ENCODE peak calls at places on chromosomes 3 and 15, in seven cellular contexts. Y, K, M, A, I, W and F are unnamed samples.
A peak's percentile ranks its signal among the peaks of the same experiment; 100 is the strongest.

GRCh38 chr3:52453496-52454234 is at the start of gene TNNC1:
- DNase-seq in Y (no peak), K (no peak), M (no peak), A (peak; percentile 35), I (no peak), W (no peak), F (no peak)

GRCh38 chr3:42653560-42654330 is at the start of gene ZBTB47:
- DNase-seq in Y (no peak), K (peak; percentile 72), M (no peak), A (peak; percentile 58), I (no peak), W (no peak), F (no peak)

GRCh38 chr3:53581671-53582070 is 87.3 kb downstream of the CACNA1D start:
- DNase-seq in Y (no peak), K (no peak), M (no peak), A (no peak), I (peak; percentile 60), W (no peak), F (no peak)

GRCh38 chr3:66497288-66497972 is 3.4 kb downstream of the LRIG1 start:
- DNase-seq in Y (no peak), K (no peak), M (no peak), A (no peak), I (no peak), W (no peak), F (no peak)

GRCh38 chr3:86109434-86109833 is 881.5 kb downstream of the VGLL3 start:
- DNase-seq in Y (no peak), K (no peak), M (no peak), A (no peak), I (no peak), W (no peak), F (no peak)

GRCh38 chr15:72584006-72584405 is 70.5 kb upstream of the GOLGA6B start:
- DNase-seq in Y (no peak), K (peak; percentile 25), M (no peak), A (no peak), I (no peak), W (no peak), F (no peak)

GRCh38 chr15:69410290-69410874 is 3.8 kb upstream of the KIF23 start:
- DNase-seq in Y (no peak), K (peak; percentile 19), M (peak; percentile 7), A (no peak), I (no peak), W (no peak), F (no peak)

GRCh38 chr3:150737874-150738679 is 24.9 kb downstream of the SIAH2 start:
- DNase-seq in Y (peak; percentile 71), K (peak; percentile 92), M (no peak), A (no peak), I (peak; percentile 70), W (no peak), F (no peak)

GRCh38 chr3:172256101-172256687 is 192.1 kb downstream of the GHSR start:
- DNase-seq in Y (no peak), K (peak; percentile 81), M (no peak), A (no peak), I (no peak), W (no peak), F (no peak)

GRCh38 chr3:100570811-100571210 is 38.6 kb upstream of the ADGRG7 start:
- DNase-seq in Y (no peak), K (no peak), M (no peak), A (no peak), I (no peak), W (no peak), F (no peak)

GRCh38 chr3:146431240-146431639 is 38.1 kb downstream of the PLSCR2 start:
- DNase-seq in Y (no peak), K (no peak), M (no peak), A (no peak), I (no peak), W (peak; percentile 20), F (no peak)

GRCh38 chr3:100634493-100635272 is 25.3 kb downstream of the ADGRG7 start:
- DNase-seq in Y (peak; percentile 46), K (no peak), M (peak; percentile 2), A (peak; percentile 74), I (no peak), W (no peak), F (no peak)

GRCh38 chr15:73051402-73051810 is 857 bp upstream of the NEO1 start:
- DNase-seq in Y (peak; percentile 73), K (peak; percentile 64), M (no peak), A (peak; percentile 78), I (no peak), W (no peak), F (peak; percentile 58)

GRCh38 chr3:15796771-15797599 is 794 bp downstream of the ANKRD28 start:
- DNase-seq in Y (no peak), K (peak; percentile 8), M (no peak), A (no peak), I (no peak), W (peak; percentile 34), F (no peak)

GRCh38 chr3:171807129-171807675 is 3.1 kb downstream of the PLD1 start:
- DNase-seq in Y (no peak), K (no peak), M (no peak), A (no peak), I (no peak), W (no peak), F (no peak)

GRCh38 chr15:80461370-80462060 is 57.3 kb downstream of the ARNT2 start:
- DNase-seq in Y (no peak), K (peak; percentile 27), M (no peak), A (no peak), I (no peak), W (no peak), F (no peak)

DNA sequence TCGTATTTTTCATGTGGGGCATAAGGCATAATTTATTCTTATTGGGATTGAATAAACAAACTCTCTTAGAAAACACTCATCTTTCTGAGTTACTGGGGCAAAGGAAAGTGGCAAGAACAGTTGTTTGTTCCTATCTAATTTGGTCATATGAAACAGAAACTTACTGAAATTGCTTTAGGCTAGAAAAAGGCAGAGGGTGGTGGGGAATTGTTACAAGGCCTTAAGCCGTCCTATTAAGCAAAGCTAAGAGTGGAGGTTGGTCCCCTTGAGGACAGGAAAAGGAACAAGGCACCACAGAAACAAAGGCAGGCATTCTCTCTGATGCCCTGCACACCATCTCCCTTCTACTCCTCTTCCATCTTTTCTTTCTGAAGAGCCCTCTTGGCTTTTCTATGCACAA is 830.9 kb downstream of the EDEM1 start:
- DNase-seq in Y (no peak), K (no peak), M (no peak), A (no peak), I (no peak), W (no peak), F (no peak)
- H3K27ac ChIP-seq in Y (no peak overlapping the region), K (no peak overlapping the region), M (no peak overlapping the region), A (no peak overlapping the region), I (no peak overlapping the region), W (no peak overlapping the region), F (no peak overlapping the region)

GRCh38 chr3:45546223-45546622 is 48.3 kb upstream of the LIMD1 start:
- DNase-seq in Y (no peak), K (no peak), M (no peak), A (no peak), I (no peak), W (no peak), F (no peak)

GRCh38 chr3:45547764-45548683 is 46.5 kb upstream of the LIMD1 start:
- DNase-seq in Y (no peak), K (peak; percentile 60), M (no peak), A (no peak), I (no peak), W (no peak), F (no peak)

GRCh38 chr3:45547202-45547701 is 47.3 kb upstream of the LIMD1 start:
- DNase-seq in Y (no peak), K (no peak), M (no peak), A (no peak), I (no peak), W (no peak), F (no peak)

GRCh38 chr3:45545476-45545875 is 49.1 kb upstream of the LIMD1 start:
- DNase-seq in Y (no peak), K (peak; percentile 82), M (no peak), A (no peak), I (no peak), W (no peak), F (peak; percentile 89)

DNA sequence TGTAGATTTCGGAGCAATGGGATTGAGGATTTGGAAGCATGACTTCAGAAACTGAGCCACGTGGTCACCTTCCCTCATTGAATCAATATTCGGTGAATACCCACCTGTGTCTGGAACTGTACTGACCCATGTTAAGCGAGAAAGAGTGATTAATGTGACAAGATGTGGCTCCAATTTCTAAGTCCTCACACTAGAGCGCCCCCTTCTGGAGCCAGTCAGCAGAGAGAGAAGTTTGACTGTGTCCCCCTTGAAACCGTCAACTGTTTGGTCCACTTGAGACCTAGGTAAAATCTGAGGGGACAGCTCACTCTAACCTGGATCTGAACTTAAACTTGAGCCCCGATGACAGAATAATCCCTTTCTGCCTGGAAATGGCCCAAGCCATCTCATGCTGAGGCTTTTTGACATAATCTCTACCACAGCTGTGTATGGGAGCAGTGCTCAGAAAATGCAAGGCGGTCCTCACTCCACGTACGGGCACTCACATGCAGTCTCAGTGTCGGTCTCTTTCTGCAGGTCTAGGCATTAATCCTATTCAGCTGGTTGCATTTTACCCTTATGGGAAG is 47.8 kb upstream of the LIMD1 start:
- DNase-seq in Y (no peak), K (no peak), M (peak; percentile 16), A (no peak), I (no peak), W (no peak), F (no peak)
- H3K27ac ChIP-seq in Y (no peak overlapping the region), K (peak overlapping the region; percentile 60), M (no peak overlapping the region), A (peak overlapping the region; percentile 20), I (peak overlapping the region; percentile 70), W (no peak overlapping the region), F (peak overlapping the region; percentile 58)

DNA sequence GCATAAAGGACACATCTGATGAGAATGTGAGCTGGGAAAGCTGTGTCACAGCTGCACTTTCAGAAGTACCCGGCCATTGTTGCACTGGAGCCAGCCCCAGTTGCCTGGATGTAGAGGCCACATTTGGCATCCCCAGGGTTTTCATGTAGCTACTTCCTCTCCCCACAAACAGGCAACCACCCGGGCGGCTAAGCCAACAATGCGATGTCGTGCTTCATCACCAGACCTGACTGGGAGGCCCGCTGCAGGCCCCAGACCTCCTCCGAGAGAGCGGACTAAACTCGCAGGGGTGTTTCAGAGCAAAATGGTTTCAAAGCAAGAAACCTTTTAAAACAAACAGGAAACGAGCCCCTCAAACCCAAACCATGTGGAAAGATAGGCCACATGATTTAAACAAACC is 142.4 kb downstream of the TMCO5A start:
- DNase-seq in Y (no peak), K (no peak), M (no peak), A (no peak), I (no peak), W (no peak), F (peak; percentile 10)
- H3K27ac ChIP-seq in Y (no peak overlapping the region), K (no peak overlapping the region), M (no peak overlapping the region), A (no peak overlapping the region), I (no peak overlapping the region), W (no peak overlapping the region), F (no peak overlapping the region)

GRCh38 chr15:57198654-57199241 is 177.6 kb upstream of the CGNL1 start:
- DNase-seq in Y (no peak), K (no peak), M (no peak), A (peak; percentile 34), I (no peak), W (no peak), F (no peak)

GRCh38 chr15:57205027-57205855 is 171.1 kb upstream of the CGNL1 start:
- DNase-seq in Y (no peak), K (no peak), M (no peak), A (no peak), I (no peak), W (no peak), F (no peak)

GRCh38 chr15:57205999-57206398 is 170.3 kb upstream of the CGNL1 start:
- DNase-seq in Y (no peak), K (no peak), M (no peak), A (peak; percentile 86), I (no peak), W (no peak), F (no peak)

GRCh38 chr15:57203906-57204305 is 172.4 kb upstream of the CGNL1 start:
- DNase-seq in Y (no peak), K (no peak), M (no peak), A (no peak), I (no peak), W (no peak), F (no peak)

GRCh38 chr15:57201578-57201977 is 174.7 kb upstream of the CGNL1 start:
- DNase-seq in Y (no peak), K (no peak), M (no peak), A (no peak), I (no peak), W (no peak), F (no peak)
- H3K27ac ChIP-seq in Y (no peak overlapping the region), K (no peak overlapping the region), M (no peak overlapping the region), A (peak overlapping the region; percentile 32), I (no peak overlapping the region), W (no peak overlapping the region), F (no peak overlapping the region)